ENCODE peak calls at places on chromosome 21, in five cellular contexts. A, M, J, I and Q are unnamed samples.

GRCh38 chr21:46498335-46499050 is 39.8 kb downstream of the DIP2A start:
- DNase-seq in A (no peak), M (no peak), J (no peak), I (no peak), Q (no peak)

GRCh38 chr21:21624674-21625073 is 626.5 kb downstream of the NCAM2 start:
- DNase-seq in A (no peak), M (no peak), J (no peak), I (no peak), Q (no peak)

GRCh38 chr21:46552274-46552673 is 52.6 kb downstream of the S100B start:
- DNase-seq in A (no peak), M (peak), J (peak), I (no peak), Q (no peak)

GRCh38 chr21:28671549-28672195 is 321.0 kb downstream of the LTN1 start:
- DNase-seq in A (no peak), M (no peak), J (no peak), I (no peak), Q (peak)

GRCh38 chr21:36397606-36398005 is 12.4 kb downstream of the CHAF1B start:
- DNase-seq in A (no peak), M (no peak), J (no peak), I (no peak), Q (no peak)

GRCh38 chr21:26655466-26655865 is 82.4 kb upstream of the CYYR1 start:
- DNase-seq in A (no peak), M (no peak), J (no peak), I (no peak), Q (no peak)

GRCh38 chr21:16570856-16571255 is 841.1 kb downstream of the USP25 start:
- DNase-seq in A (no peak), M (no peak), J (no peak), I (no peak), Q (no peak)

GRCh38 chr21:37450385-37451044 is 83.9 kb downstream of the DYRK1A start:
- DNase-seq in A (no peak), M (no peak), J (no peak), I (no peak), Q (no peak)

GRCh38 chr21:29639366-29640232 is 300.2 kb downstream of the GRIK1 start:
- DNase-seq in A (no peak), M (no peak), J (no peak), I (no peak), Q (no peak)

GRCh38 chr21:17514124-17514481 is 1.3 kb downstream of the CXADR start:
- DNase-seq in A (no peak), M (no peak), J (no peak), I (no peak), Q (no peak)

GRCh38 chr21:16420086-16420724 is 690.4 kb downstream of the USP25 start:
- DNase-seq in A (peak), M (peak), J (peak), I (no peak), Q (no peak)

GRCh38 chr21:29436143-29436542 is 137.4 kb downstream of the BACH1 start:
- DNase-seq in A (no peak), M (no peak), J (no peak), I (no peak), Q (no peak)

GRCh38 chr21:29805110-29805509 is 134.7 kb downstream of the GRIK1 start:
- DNase-seq in A (no peak), M (no peak), J (no peak), I (no peak), Q (no peak)

GRCh38 chr21:37915941-37916794 is at the start of gene KCNJ6:
- DNase-seq in A (peak), M (no peak), J (no peak), I (no peak), Q (no peak)

GRCh38 chr21:27761623-27762022 is 794.7 kb upstream of the ADAMTS5 start:
- DNase-seq in A (no peak), M (no peak), J (no peak), I (no peak), Q (no peak)

GRCh38 chr21:17730782-17731181 is 88.4 kb downstream of the C21orf91 start:
- DNase-seq in A (no peak), M (no peak), J (no peak), I (no peak), Q (no peak)

GRCh38 chr21:35614412-35614901 is 445.9 kb downstream of the SETD4 start:
- DNase-seq in A (no peak), M (no peak), J (no peak), I (no peak), Q (no peak)

GRCh38 chr21:35578350-35578782 is 482.0 kb downstream of the SETD4 start:
- DNase-seq in A (no peak), M (no peak), J (no peak), I (no peak), Q (peak)

GRCh38 chr21:40905251-40905650 is 58.3 kb upstream of the DSCAM start:
- DNase-seq in A (no peak), M (no peak), J (no peak), I (no peak), Q (no peak)

GRCh38 chr21:16536661-16537359 is 807.0 kb downstream of the USP25 start:
- DNase-seq in A (no peak), M (no peak), J (no peak), I (no peak), Q (no peak)

GRCh38 chr21:17911628-17912027 is 92.5 kb upstream of the C21orf91 start:
- DNase-seq in A (no peak), M (no peak), J (no peak), I (peak), Q (peak)

GRCh38 chr21:18468775-18469174 is 65.2 kb upstream of the TMPRSS15 start:
- DNase-seq in A (no peak), M (no peak), J (no peak), I (no peak), Q (no peak)

GRCh38 chr21:25903599-25903998 is 168.8 kb downstream of the GABPA start:
- DNase-seq in A (no peak), M (no peak), J (no peak), I (no peak), Q (no peak)

DNA sequence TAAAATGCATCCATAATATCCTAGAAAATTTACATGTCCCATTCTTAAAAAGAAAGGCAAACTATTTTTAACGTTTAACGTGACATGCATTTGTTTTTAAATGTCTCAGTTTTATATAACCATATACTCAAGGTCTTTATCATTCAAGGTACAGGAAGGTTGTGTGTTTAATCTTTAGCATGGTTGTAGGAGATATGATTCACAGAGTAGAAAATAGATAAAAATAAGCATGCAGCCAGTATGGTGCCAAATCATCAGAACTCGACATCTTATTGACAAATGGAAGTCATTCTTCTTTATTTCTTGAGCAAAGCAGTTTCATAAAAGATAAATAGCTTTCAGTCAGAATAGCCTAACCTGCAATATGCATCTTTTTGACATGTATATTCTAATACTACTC is 51.0 kb downstream of the SAMSN1 start:
- DNase-seq in A (no peak), M (no peak), J (no peak), I (no peak), Q (no peak)
- TF ChIP-seq CTCF in A (no peak), M (no peak), J (no peak), I (no peak), Q (no peak)

DNA sequence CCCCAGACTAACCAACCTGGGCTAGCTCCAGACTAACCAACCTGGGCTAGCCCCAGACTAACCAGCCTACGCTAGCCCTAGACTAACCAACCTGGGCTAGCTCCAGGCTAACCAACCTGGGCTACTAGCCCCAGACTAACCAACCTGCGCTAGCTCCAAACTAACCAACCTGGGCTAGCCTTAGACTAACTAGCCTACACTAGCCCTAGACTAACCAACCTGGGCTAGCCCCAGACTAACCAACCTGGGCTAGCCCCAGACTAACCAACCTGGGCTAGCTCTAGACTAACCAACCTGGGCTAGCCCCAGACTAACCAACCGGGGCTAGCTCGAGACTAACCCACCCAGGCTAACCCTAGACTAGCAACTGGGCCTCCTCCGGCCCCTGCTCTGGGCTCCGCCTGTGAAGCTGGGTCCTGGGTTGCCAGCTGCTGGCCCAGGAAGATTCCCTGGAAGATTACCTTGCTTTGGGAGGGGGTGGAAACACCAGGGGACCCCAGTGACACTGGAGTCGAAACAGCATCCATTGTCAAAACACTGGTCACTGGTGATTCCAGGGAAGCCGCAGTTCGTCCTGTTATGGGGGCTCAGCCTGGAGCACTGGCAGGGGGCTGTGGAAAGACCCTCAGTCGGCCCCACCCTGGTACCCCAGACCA is 1.2 kb downstream of the TFF2 start:
- DNase-seq in A (no peak), M (no peak), J (peak), I (no peak), Q (no peak)
- H3K4me3 ChIP-seq in A (no peak), M (no peak), J (no peak), I (no peak), Q (no peak)

DNA sequence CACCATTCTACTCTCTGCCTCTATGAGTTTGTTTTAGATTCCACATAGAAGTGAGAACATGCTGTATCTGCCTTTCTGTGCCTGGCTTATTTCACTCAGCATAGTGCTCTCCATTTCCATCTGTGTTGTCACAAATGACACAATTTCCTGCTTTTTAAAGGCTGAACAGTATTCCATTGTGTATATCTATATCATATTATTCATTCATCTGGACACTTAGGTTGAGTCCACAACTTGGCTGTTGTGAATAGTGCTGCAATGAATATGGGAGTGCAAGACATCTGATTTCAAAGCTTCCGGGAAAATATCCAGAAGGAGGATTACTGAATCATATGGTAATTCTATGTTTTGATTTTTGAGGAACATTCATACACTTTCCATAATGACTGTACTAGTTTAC is 20.1 kb upstream of the DONSON start:
- DNase-seq in A (no peak), M (no peak), J (no peak), I (no peak), Q (no peak)
- TF ChIP-seq CTCF in A (no peak), M (no peak), J (no peak), I (no peak), Q (no peak)

GRCh38 chr21:44822484-44823178 is 4.8 kb upstream of the SUMO3 start:
- DNase-seq in A (no peak), M (no peak), J (no peak), I (no peak), Q (no peak)
- H3K4me3 ChIP-seq in A (no peak), M (no peak), J (no peak), I (no peak), Q (no peak)

GRCh38 chr21:32411366-32412161 is 942 bp upstream of the EVA1C start:
- DNase-seq in A (peak), M (peak), J (peak), I (no peak), Q (no peak)

GRCh38 chr21:32410916-32411315 is 1.6 kb upstream of the EVA1C start:
- DNase-seq in A (peak), M (no peak), J (no peak), I (no peak), Q (no peak)

GRCh38 chr21:32413697-32414578 is 1.4 kb downstream of the EVA1C start:
- DNase-seq in A (peak), M (no peak), J (peak), I (no peak), Q (no peak)

GRCh38 chr21:32412998-32413504 is 545 bp downstream of the EVA1C start:
- DNase-seq in A (peak), M (peak), J (peak), I (no peak), Q (no peak)

DNA sequence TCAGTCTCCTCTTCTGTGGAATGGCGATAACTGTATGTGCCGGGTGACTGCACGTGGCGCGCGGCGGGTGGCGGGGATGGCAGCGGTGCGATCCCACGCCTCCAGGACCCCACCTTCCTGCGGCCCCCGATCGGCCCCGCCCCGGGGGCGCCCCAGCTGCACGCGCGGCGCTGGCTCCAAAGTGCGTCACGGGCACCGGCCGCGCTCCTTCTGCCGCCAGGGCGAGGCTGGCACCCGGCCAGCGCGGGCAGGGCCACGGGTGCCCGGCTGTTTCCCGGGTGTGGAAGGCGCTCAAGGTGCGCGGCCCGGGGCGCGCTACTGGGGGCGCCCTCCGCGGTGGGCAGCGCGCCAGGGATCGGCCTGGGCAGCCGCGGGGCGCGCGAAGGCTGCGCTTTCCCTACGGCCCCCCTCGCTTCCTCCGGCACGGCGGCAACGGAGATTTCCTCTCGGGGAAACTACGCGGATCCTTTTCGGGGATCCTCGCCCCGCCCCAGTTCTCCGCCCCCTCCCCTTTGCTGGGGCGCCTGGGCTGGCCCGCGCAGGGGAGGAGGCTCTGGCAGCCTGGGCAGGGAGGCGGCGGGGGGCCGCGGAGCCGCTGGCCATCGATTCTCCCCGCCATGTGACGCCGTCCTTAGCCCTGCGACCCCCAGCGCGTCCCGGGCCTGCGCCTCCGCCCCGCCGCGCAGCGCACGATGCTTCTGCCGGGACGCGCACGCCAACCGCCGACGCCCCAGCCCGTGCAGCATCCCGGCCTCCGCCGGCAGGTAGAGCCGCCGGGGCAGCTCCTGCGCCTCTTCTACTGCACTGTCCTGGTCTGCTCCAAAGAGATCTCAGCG is at the start of gene EVA1C:
- DNase-seq in A (peak), M (no peak), J (peak), I (no peak), Q (no peak)
- TF ChIP-seq CTCF in A (no peak), M (peak), J (no peak), I (no peak), Q (no peak)

DNA sequence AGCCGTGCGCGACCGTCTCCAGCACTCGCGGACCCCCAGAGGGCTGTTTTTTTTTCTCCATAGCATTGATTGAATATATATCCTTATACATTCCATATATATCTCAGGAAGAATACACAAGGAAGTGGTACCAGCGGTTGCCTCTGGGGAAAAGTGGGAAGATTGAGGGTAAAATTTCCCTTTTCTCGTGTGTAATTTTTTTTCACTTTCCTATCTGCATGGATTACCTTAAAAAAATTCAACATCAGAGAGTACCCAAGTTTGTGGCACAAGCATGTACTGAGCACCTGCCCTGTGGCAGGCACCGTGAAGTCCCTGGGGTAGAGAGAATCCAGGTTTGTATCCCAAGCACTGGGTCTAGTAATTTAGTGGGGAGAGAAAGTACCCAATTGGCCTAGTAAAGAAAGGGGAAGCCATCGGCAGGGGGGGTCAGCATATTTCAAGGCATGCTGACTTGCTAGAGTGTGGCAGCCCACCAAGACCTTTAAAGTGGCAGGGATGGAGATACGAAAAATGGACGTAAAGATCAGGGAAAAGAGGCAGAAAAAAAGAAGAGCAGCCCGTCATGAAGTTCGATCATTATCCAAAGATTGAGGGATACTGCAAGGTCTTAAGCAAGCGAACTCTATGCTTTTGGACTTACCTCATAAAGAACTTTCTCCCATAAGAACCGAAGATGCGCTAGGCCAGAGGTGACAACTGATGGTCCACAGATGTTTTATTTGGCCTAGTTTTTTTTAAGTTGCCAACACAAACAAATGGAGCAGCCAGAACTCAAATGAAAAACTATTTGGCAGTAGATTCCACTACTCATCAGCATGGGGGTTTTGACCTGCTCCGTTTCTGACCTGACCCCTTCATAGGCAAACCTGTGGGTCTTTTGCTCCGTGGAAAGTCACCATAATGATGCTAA is 1.5 kb upstream of the HMGN1 start:
- DNase-seq in A (no peak), M (no peak), J (no peak), I (no peak), Q (no peak)
- H3K4me3 ChIP-seq in A (no peak), M (no peak), J (peak), I (peak), Q (no peak)